ENCODE peak calls at places on chromosomes 4 and X, in four cellular contexts. O is stimulated activated CD8-positive, alpha-beta memory T cell treated with anti-CD3 and anti-CD28 coated beads, Interleukin-7, amount 100 ng/mL, for 1 hour; D is AG08395; Z is central memory CD8-positive, alpha-beta T cell. B is an unnamed sample.

GRCh38 chr4:14345356-14345775 is 656.9 kb upstream of the CPEB2 start:
- DNase-seq in Z (no peak), D (peak), O (no peak), B (no peak)

GRCh38 chr4:40881096-40881495 is 131.3 kb downstream of the NSUN7 start:
- DNase-seq in O (no peak), D (no peak), Z (no peak), B (no peak)

GRCh38 chr4:61938250-61938846 is 738.2 kb downstream of the ADGRL3 start:
- DNase-seq in D (no peak), O (no peak), Z (no peak), B (no peak)

GRCh38 chr4:40909363-40909876 is 159.7 kb downstream of the NSUN7 start:
- DNase-seq in D (peak), O (no peak), Z (no peak), B (no peak)

GRCh38 chr4:56655627-56656345 is 25.3 kb downstream of the HOPX start:
- DNase-seq in D (peak), O (no peak), Z (no peak), B (no peak)

GRCh38 chr4:11774346-11774745 is 345.7 kb upstream of the HS3ST1 start:
- DNase-seq in D (no peak), O (no peak), Z (no peak), B (no peak)

GRCh38 chr4:122163301-122163700 is 11.2 kb downstream of the BLTP1 start:
- DNase-seq in O (no peak), Z (no peak), D (no peak), B (no peak)

GRCh38 chr4:72513227-72513626 is 55.8 kb downstream of the ADAMTS3 start:
- DNase-seq in Z (no peak), D (no peak), O (no peak), B (no peak)

GRCh38 chrX:35665311-35665710 is 132.8 kb upstream of the MAGEB16 start:
- DNase-seq in Z (no peak), O (no peak), D (no peak), B (no peak)

GRCh38 chr4:153045111-153045982 is 109.2 kb downstream of the FHDC1 start:
- DNase-seq in Z (no peak), D (no peak), O (no peak), B (no peak)

GRCh38 chr4:165692082-165692481 is 181.0 kb upstream of the TLL1 start:
- DNase-seq in D (no peak), Z (no peak), O (no peak), B (no peak)

GRCh38 chr4:141056473-141056872 is 76.8 kb downstream of the RNF150 start:
- DNase-seq in O (no peak), D (no peak), Z (no peak), B (no peak)

B was measured in activated T-helper 2 cell treated with anti-CD3 and anti-CD28 coated beads, Interferon-gamma antibody, Interleukin-2, Interleukin-4, amounts not matched to agents 10 μg/mL and 5 μg/mL and 100 μg/mL, durations not matched to agents 14 hours and 24 hours and 36 hours.